ENCODE peak calls at places on chromosomes 1 and 21, in eight cellular contexts. X is psoas muscle, M is AG10803, G is AG09309, J is lower leg skin, T is GM12865, R is epithelial cell of esophagus, B is cardiac muscle cell. C is an unnamed sample.
A peak's percentile ranks its signal among the peaks of the same experiment; 100 is the strongest.

GRCh38 chr1:51686450-51686849 is 69.6 kb downstream of the OSBPL9 start:
- DNase-seq in G (no peak), J (no peak), X (no peak), M (peak; percentile 16), R (peak; percentile 95), B (no peak), T (no peak), C (peak; percentile 31)

GRCh38 chr1:20604678-20605077 is 15.8 kb downstream of the CDA start:
- DNase-seq in X (no peak), G (no peak), J (no peak), B (no peak), M (peak; percentile 50), R (peak; percentile 48), T (no peak), C (peak; percentile 48)

GRCh38 chr1:187985897-187986654 is 1157.3 kb downstream of the PLA2G4A start:
- DNase-seq in R (no peak), X (no peak), G (no peak), B (no peak), J (no peak), T (peak; percentile 64), M (no peak), C (no peak)

GRCh38 chr1:109935451-109935900 is 24.8 kb downstream of the CSF1 start:
- DNase-seq in G (no peak), B (no peak), M (no peak), J (peak; percentile 36), R (no peak), T (no peak), X (no peak), C (no peak)

GRCh38 chr21:45580576-45581321 is 38.5 kb upstream of the SLC19A1 start:
- DNase-seq in R (no peak), J (peak; percentile 72), G (no peak), X (no peak), M (no peak), B (no peak), T (no peak), C (no peak)

GRCh38 chr1:169364948-169365347 is 2.6 kb downstream of the NME7 start:
- DNase-seq in X (no peak), B (no peak), J (no peak), G (no peak), M (no peak), R (peak; percentile 97), T (no peak), C (no peak)

GRCh38 chr1:77514871-77515776 is 167.3 kb downstream of the ZZZ3 start:
- DNase-seq in J (no peak), X (no peak), R (no peak), G (peak; percentile 71), M (peak; percentile 68), T (no peak), B (peak; percentile 79), C (peak; percentile 77)

GRCh38 chr1:230464618-230465017 is 38.5 kb upstream of the PGBD5 start:
- DNase-seq in G (no peak), M (no peak), B (no peak), J (no peak), X (no peak), T (no peak), R (no peak), C (no peak)

GRCh38 chr1:98903261-98903660 is 101.4 kb downstream of the PLPPR5 start:
- DNase-seq in M (peak; percentile 59), T (no peak), B (peak; percentile 83), R (peak; percentile 82), G (peak; percentile 38), J (no peak), X (no peak), C (peak; percentile 3)

GRCh38 chr1:209937996-209938959 is at the start of gene SYT14:
- DNase-seq in J (no peak), X (no peak), T (no peak), M (peak; percentile 31), B (peak; percentile 72), G (no peak), R (peak; percentile 10), C (peak; percentile 43)

GRCh38 chr1:16986596-16987361 is 6.4 kb upstream of the MFAP2 start:
- DNase-seq in T (no peak), R (no peak), J (no peak), M (no peak), B (no peak), X (no peak), G (no peak), C (no peak)

GRCh38 chr1:18926315-18927081 is 24.1 kb upstream of the ALDH4A1 start:
- DNase-seq in B (peak; percentile 94), T (peak; percentile 94), G (no peak), X (peak; percentile 78), M (peak; percentile 93), R (peak; percentile 96), J (peak; percentile 94), C (peak; percentile 89)

GRCh38 chr1:230806552-230806951 is 59.4 kb downstream of the CAPN9 start:
- DNase-seq in T (no peak), J (no peak), B (no peak), G (no peak), M (no peak), X (no peak), R (no peak), C (no peak)

GRCh38 chr1:86429122-86429725 is 5.3 kb downstream of the CLCA2 start:
- DNase-seq in G (no peak), X (no peak), B (peak; percentile 73), M (peak; percentile 42), T (no peak), J (no peak), R (no peak), C (no peak)

GRCh38 chr1:206568779-206569352 is 43.4 kb downstream of the EIF2D start:
- DNase-seq in G (no peak), B (no peak), X (no peak), T (no peak), M (no peak), R (no peak), J (no peak), C (no peak)
- H3K4me3 ChIP-seq in G (no peak overlapping the region), B (no peak overlapping the region), X (no peak overlapping the region), T (no peak overlapping the region), M (no peak overlapping the region), R (no peak overlapping the region), J (no peak overlapping the region), C (no peak overlapping the region)

GRCh38 chr1:57024855-57025254 is 59.0 kb upstream of the C8B start:
- DNase-seq in X (no peak), T (no peak), R (no peak), J (no peak), M (no peak), G (no peak), B (no peak), C (no peak)
- H3K4me3 ChIP-seq in X (no peak overlapping the region), T (no peak overlapping the region), R (no peak overlapping the region), J (no peak overlapping the region), M (no peak overlapping the region), G (no peak overlapping the region), B (no peak overlapping the region), C (no peak overlapping the region)

GRCh38 chr1:155933591-155934096 is 569 bp downstream of the KHDC4 start:
- DNase-seq in T (no peak), X (no peak), G (no peak), B (no peak), J (peak; percentile 63), R (no peak), M (no peak), C (no peak)

GRCh38 chr1:155932487-155932886 is 1.7 kb downstream of the KHDC4 start:
- DNase-seq in R (peak; percentile 59), M (peak; percentile 58), J (peak; percentile 25), X (no peak), B (no peak), T (no peak), G (no peak), C (no peak)

GRCh38 chr1:155932085-155932484 is 2.1 kb downstream of the KHDC4 start:
- DNase-seq in X (no peak), G (no peak), T (no peak), J (no peak), R (peak; percentile 93), M (no peak), B (no peak), C (no peak)

GRCh38 chr1:155929057-155929456 is 5.2 kb downstream of the KHDC4 start:
- DNase-seq in R (peak; percentile 63), J (no peak), B (no peak), G (no peak), X (no peak), M (no peak), T (no peak), C (no peak)

DNA sequence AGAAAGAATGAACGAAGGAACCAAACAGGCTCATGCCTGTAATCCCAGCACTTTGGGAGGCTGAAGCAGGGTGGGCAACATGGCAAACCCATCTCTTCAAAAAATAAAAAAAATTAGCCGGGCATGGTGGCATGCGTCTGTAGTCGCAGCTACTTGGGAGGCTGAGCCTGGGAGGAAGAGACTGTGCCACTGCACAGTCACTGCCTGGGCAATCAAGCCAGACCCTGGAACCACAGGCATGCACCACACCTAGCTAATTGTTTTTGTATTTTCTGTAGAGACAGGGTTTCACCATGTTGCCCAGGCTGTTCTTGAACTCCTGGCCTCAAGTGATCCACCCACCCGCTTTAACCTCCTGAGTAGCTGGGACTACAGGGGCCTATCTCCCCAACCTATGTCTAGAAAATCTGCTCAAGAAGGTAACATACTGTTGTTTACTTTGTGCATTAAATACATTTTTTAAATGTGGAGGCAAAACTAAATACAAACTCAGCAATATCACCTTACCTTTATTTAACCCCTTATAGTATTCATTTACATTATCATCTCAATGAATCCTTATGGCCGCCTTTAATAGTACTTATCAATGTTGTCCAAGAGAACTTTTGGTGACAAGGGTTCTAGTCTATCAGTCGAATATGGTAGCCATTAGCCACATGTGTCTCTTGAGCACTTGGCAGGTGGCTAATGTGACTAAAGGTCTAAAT is 2.7 kb downstream of the KHDC4 start:
- DNase-seq in G (no peak), R (peak; percentile 78), B (no peak), T (no peak), J (peak; percentile 80), M (peak; percentile 65), X (no peak), C (no peak)
- H3K4me3 ChIP-seq in G (no peak overlapping the region), R (peak overlapping the region; percentile 99), B (no peak overlapping the region), T (peak overlapping the region; percentile 71), J (no peak overlapping the region), M (peak overlapping the region; percentile 39), X (peak overlapping the region; percentile 83), C (no peak overlapping the region)

DNA sequence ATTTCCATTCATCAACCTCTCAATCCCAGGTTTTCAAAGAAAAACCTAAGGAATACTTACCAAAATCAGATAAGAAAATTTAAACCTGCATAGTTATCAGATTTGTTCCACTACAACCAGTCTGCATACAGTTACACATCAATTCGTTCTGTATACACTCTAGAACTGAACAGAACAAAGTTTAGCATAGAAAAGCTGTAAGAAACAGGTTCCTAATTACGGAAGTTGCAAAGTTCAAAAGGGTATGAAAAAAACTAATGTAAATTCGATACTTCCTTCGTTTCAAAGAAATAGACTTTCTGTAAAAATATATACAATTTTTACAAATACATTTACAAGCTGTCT is 3.1 kb downstream of the MCL1 start:
- DNase-seq in B (no peak), M (no peak), J (no peak), X (no peak), T (no peak), G (no peak), R (no peak), C (no peak)
- H3K4me3 ChIP-seq in B (peak overlapping the region; percentile 76), M (peak overlapping the region; percentile 99), J (peak overlapping the region; percentile 74), X (peak overlapping the region; percentile 92), T (peak overlapping the region; percentile 95), G (peak overlapping the region; percentile 92), R (peak overlapping the region; percentile 98), C (peak overlapping the region; percentile 92)

C was measured in MG63.